ENCODE peak calls at places on chromosomes 7 and 10, in seven cellular contexts. X, G, Q, V, B, O and L are unnamed samples.

GRCh38 chr10:131729361-131729760 is 171.4 kb upstream of the PPP2R2D start:
- DNase-seq in X (no peak), G (peak; percentile 2), Q (no peak), V (peak; percentile 54), B (no peak), O (no peak), L (no peak)

GRCh38 chr10:104299031-104299904 is 30.3 kb downstream of the GSTO2 start:
- DNase-seq in X (no peak), G (no peak), Q (peak; percentile 70), V (no peak), B (no peak), O (no peak), L (no peak)

GRCh38 chr7:1301812-1302310 is 69.2 kb downstream of the UNCX start:
- DNase-seq in X (no peak), G (no peak), Q (no peak), V (no peak), B (no peak), O (peak; percentile 45), L (no peak)

GRCh38 chr10:49384268-49384953 is 11.5 kb downstream of the DRGX start:
- DNase-seq in X (no peak), G (no peak), Q (no peak), V (no peak), B (no peak), O (no peak), L (no peak)

GRCh38 chr7:148883233-148884048 is 650 bp downstream of the EZH2 start:
- DNase-seq in X (no peak), G (peak; percentile 51), Q (peak; percentile 60), V (peak; percentile 92), B (peak; percentile 26), O (peak; percentile 66), L (peak; percentile 51)

GRCh38 chr10:50561816-50562215 is 61.9 kb downstream of the SGMS1 start:
- DNase-seq in X (no peak), G (no peak), Q (no peak), V (no peak), B (peak; percentile 40), O (no peak), L (no peak)

GRCh38 chr10:119103241-119103640 is 672 bp upstream of the DENND10 start:
- DNase-seq in X (no peak), G (no peak), Q (peak; percentile 27), V (peak; percentile 68), B (no peak), O (no peak), L (no peak)

GRCh38 chr7:29017666-29018065 is 59.5 kb upstream of the TRIL start:
- DNase-seq in X (no peak), G (no peak), Q (no peak), V (no peak), B (no peak), O (no peak), L (no peak)

GRCh38 chr7:1520574-1521234 is 9.8 kb upstream of the MAFK start:
- DNase-seq in X (no peak), G (no peak), Q (no peak), V (no peak), B (no peak), O (no peak), L (no peak)

GRCh38 chr10:16742165-16742960 is 74.9 kb downstream of the RSU1 start:
- DNase-seq in X (no peak), G (no peak), Q (no peak), V (no peak), B (no peak), O (no peak), L (no peak)

DNA sequence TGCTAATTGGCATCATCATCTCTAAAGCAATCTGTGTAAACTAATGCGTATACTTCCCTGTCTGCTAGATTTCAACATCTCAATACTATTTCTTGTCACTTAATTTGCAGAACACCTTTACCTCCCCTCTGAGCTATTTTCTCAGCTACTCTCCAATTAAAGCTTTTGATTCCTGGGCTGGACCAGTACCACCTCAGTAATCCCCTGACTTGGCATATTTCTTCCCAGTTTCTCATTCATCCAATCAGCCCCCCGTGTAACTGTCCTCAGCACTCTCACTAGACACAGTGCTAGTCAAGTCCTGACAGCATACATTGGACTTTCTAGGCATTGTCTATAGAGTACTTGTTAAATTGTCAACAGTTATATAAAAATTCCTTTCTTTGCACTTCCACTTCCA is 53.3 kb upstream of the MET start:
- DNase-seq in X (no peak), G (no peak), Q (no peak), V (no peak), B (no peak), O (no peak), L (no peak)
- H3K4me1 ChIP-seq in X (no peaks in the 10 kb centered on the region), G (no peaks in the 10 kb centered on the region), Q (no peaks in the 10 kb centered on the region), V (no peaks in the 10 kb centered on the region), B (peaks cover 6% of the 10 kb centered on the region), O (no peaks in the 10 kb centered on the region), L (no peaks in the 10 kb centered on the region)

GRCh38 chr10:123039632-123039930 is 30.8 kb downstream of the ACADSB start:
- DNase-seq in X (no peak), G (no peak), Q (no peak), V (no peak), B (no peak), O (no peak), L (no peak)

GRCh38 chr10:123042708-123043408 is 34.1 kb downstream of the ACADSB start:
- DNase-seq in X (no peak), G (no peak), Q (no peak), V (no peak), B (no peak), O (no peak), L (no peak)

GRCh38 chr10:123045961-123046731 is 37.3 kb downstream of the ACADSB start:
- DNase-seq in X (no peak), G (no peak), Q (no peak), V (no peak), B (no peak), O (no peak), L (no peak)

GRCh38 chr10:123043409-123043925 is 34.7 kb downstream of the ACADSB start:
- DNase-seq in X (no peak), G (peak; percentile 26), Q (no peak), V (no peak), B (peak; percentile 15), O (peak; percentile 76), L (peak; percentile 62)

DNA sequence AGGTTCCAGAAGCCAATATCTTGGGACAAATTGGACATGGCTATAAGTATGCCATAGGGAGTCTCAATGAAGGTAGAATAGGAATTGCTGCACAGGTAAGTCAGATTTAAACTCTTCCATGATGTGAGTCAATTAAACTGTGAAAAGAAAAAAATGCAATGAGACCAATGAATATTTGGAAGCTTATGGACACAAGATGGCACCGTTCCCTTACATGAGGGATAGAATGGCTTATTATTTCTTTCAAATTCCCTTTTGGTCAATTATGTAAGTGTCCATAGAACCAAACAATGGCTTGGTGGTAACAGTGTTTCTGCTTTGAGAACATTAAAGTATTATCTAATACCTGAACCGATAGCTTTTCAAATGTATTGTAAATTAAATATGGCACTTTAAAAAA is 35.6 kb downstream of the ACADSB start:
- DNase-seq in X (no peak), G (no peak), Q (no peak), V (no peak), B (no peak), O (no peak), L (no peak)
- TF ChIP-seq CTCF in X (peak; percentile 10), G (no peak), Q (no peak), V (no peak), B (no peak), O (peak; percentile 10), L (no peak)

GRCh38 chr10:42753126-42753506 is 29.5 kb upstream of the BMS1 start:
- DNase-seq in X (no peak), G (peak; percentile 78), Q (peak; percentile 63), V (peak; percentile 86), B (peak; percentile 83), O (peak; percentile 71), L (peak; percentile 85)
- H3K27me3 ChIP-seq in X (no peaks in the 10 kb centered on the region), G (peaks cover 30% of the 10 kb centered on the region), Q (no peaks in the 10 kb centered on the region), V (peaks cover 34% of the 10 kb centered on the region), B (no peaks in the 10 kb centered on the region), O (peaks cover 66% of the 10 kb centered on the region), L (no peaks in the 10 kb centered on the region)

DNA sequence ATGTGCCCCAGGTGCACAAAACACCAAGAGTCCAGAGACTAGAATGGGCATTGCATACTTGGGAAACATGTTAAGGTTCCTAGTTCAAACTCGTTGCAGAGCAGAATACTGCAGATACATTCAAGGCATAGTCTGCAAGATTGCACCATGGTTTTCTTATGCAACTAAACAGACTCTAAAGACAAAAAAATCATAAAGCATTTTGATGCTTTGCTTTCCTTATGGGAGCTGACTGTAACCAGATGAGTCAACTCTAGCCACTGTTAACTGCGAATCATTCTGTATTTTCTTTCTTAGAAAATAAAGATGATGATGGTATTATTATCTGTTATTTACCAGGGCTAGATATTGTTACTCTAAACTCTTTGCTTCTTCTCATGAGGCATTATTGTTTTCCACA is 19.7 kb downstream of the TRUB1 start:
- DNase-seq in X (no peak), G (no peak), Q (no peak), V (no peak), B (no peak), O (no peak), L (no peak)
- H3K4me1 ChIP-seq in X (no peaks in the 10 kb centered on the region), G (peaks cover 11% of the 10 kb centered on the region), Q (no peaks in the 10 kb centered on the region), V (no peaks in the 10 kb centered on the region), B (no peaks in the 10 kb centered on the region), O (no peaks in the 10 kb centered on the region), L (peaks cover 19% of the 10 kb centered on the region)

DNA sequence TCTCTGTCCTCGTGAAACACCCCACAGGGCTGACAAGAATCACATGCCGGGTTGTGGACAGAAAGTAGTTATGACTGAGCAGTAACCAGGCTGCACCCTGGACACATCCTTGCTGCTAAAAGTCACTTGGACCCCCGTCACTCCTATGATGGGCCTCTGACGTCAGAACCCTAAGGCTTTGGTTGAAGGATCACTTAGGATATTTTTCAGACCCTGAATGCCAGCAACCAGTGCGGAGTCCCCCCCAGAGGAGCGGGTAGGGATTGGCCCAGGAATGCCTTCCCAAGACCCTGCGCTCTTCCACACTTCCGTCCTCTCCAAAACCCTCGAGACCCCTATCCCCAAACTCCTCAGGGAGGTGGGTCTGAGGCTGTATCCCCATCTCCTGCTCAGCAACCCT is 52.1 kb downstream of the CFAP46 start:
- DNase-seq in X (no peak), G (no peak), Q (no peak), V (peak; percentile 54), B (no peak), O (no peak), L (no peak)
- TF ChIP-seq CTCF in X (no peak), G (no peak), Q (no peak), V (no peak), B (no peak), O (no peak), L (no peak)

DNA sequence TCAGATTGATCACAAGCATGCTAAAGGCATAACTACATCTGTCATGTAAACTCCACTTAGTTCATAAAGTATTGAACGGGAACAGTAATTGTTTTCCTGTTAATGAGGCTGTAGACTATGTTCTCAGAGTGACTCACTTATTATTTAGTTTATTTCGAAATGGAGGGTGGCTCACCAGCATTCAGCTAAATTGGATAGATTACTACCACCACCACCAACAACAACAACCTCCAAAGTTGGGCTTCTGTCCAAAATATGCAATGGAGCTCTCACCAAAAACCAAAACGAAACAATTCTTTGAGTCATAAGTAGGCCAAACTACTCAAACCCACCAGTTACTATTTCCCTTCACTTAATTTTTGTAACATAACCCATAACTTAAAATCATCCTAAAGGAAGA is 127.9 kb upstream of the NRBF2 start:
- DNase-seq in X (no peak), G (no peak), Q (no peak), V (no peak), B (no peak), O (no peak), L (no peak)
- H3K27me3 ChIP-seq in X (no peaks in the 10 kb centered on the region), G (no peaks in the 10 kb centered on the region), Q (no peaks in the 10 kb centered on the region), V (no peaks in the 10 kb centered on the region), B (no peaks in the 10 kb centered on the region), O (peaks cover 9% of the 10 kb centered on the region), L (no peaks in the 10 kb centered on the region)